ENCODE peak calls at places on chromosomes 7 and 10, in eight cellular contexts. One of them, this sample, is unnamed.

GRCh38 chr7:132419538-132419937 is 156.7 kb downstream of the PLXNA4 start:
- DNase-seq in IMR-90: no peak
- DNase-seq in tibial nerve: no peak
- DNase-seq in endothelial cell of umbilical vein: peak
- DNase-seq in adrenal gland: no peak
- DNase-seq in ovary: no peak
- DNase-seq in A549: no peak
- DNase-seq in gastrocnemius medialis: no peak
- DNase-seq in this sample: no peak

GRCh38 chr10:37301271-37301670 is 175.9 kb downstream of the ANKRD30A start:
- DNase-seq in IMR-90: no peak
- DNase-seq in tibial nerve: no peak
- DNase-seq in endothelial cell of umbilical vein: no peak
- DNase-seq in adrenal gland: no peak
- DNase-seq in ovary: no peak
- DNase-seq in A549: no peak
- DNase-seq in gastrocnemius medialis: no peak
- DNase-seq in this sample: no peak

GRCh38 chr7:1935176-1936005 is 265.3 kb downstream of the ELFN1 start:
- DNase-seq in IMR-90: no peak
- DNase-seq in tibial nerve: no peak
- DNase-seq in endothelial cell of umbilical vein: no peak
- DNase-seq in adrenal gland: no peak
- DNase-seq in ovary: no peak
- DNase-seq in A549: no peak
- DNase-seq in gastrocnemius medialis: no peak
- DNase-seq in this sample: no peak

GRCh38 chr10:10703390-10703789 is 314.3 kb upstream of the CELF2 start:
- DNase-seq in IMR-90: no peak
- DNase-seq in tibial nerve: no peak
- DNase-seq in endothelial cell of umbilical vein: no peak
- DNase-seq in adrenal gland: no peak
- DNase-seq in ovary: no peak
- DNase-seq in A549: no peak
- DNase-seq in gastrocnemius medialis: no peak
- DNase-seq in this sample: no peak

GRCh38 chr10:74039561-74040145 is 41.7 kb downstream of the VCL start:
- DNase-seq in IMR-90: peak
- DNase-seq in tibial nerve: no peak
- DNase-seq in endothelial cell of umbilical vein: peak
- DNase-seq in adrenal gland: no peak
- DNase-seq in ovary: no peak
- DNase-seq in A549: no peak
- DNase-seq in gastrocnemius medialis: peak
- DNase-seq in this sample: no peak

GRCh38 chr7:154577141-154577540 is 425.8 kb downstream of the PAXIP1 start:
- DNase-seq in IMR-90: no peak
- DNase-seq in tibial nerve: no peak
- DNase-seq in endothelial cell of umbilical vein: no peak
- DNase-seq in adrenal gland: no peak
- DNase-seq in ovary: no peak
- DNase-seq in A549: no peak
- DNase-seq in gastrocnemius medialis: no peak
- DNase-seq in this sample: no peak

GRCh38 chr10:44766601-44767000 is 144.5 kb upstream of the TMEM72 start:
- DNase-seq in IMR-90: no peak
- DNase-seq in tibial nerve: no peak
- DNase-seq in endothelial cell of umbilical vein: no peak
- DNase-seq in adrenal gland: no peak
- DNase-seq in ovary: no peak
- DNase-seq in A549: no peak
- DNase-seq in gastrocnemius medialis: no peak
- DNase-seq in this sample: no peak

GRCh38 chr7:47811632-47812380 is 136.5 kb downstream of the PKD1L1 start:
- DNase-seq in IMR-90: no peak
- DNase-seq in tibial nerve: no peak
- DNase-seq in endothelial cell of umbilical vein: no peak
- DNase-seq in adrenal gland: no peak
- DNase-seq in ovary: no peak
- DNase-seq in A549: no peak
- DNase-seq in gastrocnemius medialis: no peak
- DNase-seq in this sample: no peak

GRCh38 chr7:71131256-71131752 is 640 bp upstream of the GALNT17 start:
- DNase-seq in IMR-90: no peak
- DNase-seq in tibial nerve: peak
- DNase-seq in endothelial cell of umbilical vein: no peak
- DNase-seq in adrenal gland: peak
- DNase-seq in ovary: peak
- DNase-seq in A549: no peak
- DNase-seq in gastrocnemius medialis: no peak
- DNase-seq in this sample: peak

GRCh38 chr10:110355922-110356627 is 51.4 kb upstream of the SMNDC1 start:
- DNase-seq in IMR-90: no peak
- DNase-seq in tibial nerve: no peak
- DNase-seq in endothelial cell of umbilical vein: no peak
- DNase-seq in adrenal gland: no peak
- DNase-seq in ovary: no peak
- DNase-seq in A549: no peak
- DNase-seq in gastrocnemius medialis: no peak
- DNase-seq in this sample: no peak

GRCh38 chr10:36026081-36026480 is 384.0 kb upstream of the FZD8 start:
- DNase-seq in IMR-90: peak
- DNase-seq in tibial nerve: no peak
- DNase-seq in endothelial cell of umbilical vein: no peak
- DNase-seq in adrenal gland: no peak
- DNase-seq in ovary: no peak
- DNase-seq in A549: no peak
- DNase-seq in gastrocnemius medialis: no peak
- DNase-seq in this sample: no peak

GRCh38 chr10:72081772-72082590 is 6.4 kb downstream of the SPOCK2 start:
- DNase-seq in IMR-90: no peak
- DNase-seq in tibial nerve: no peak
- DNase-seq in endothelial cell of umbilical vein: no peak
- DNase-seq in adrenal gland: no peak
- DNase-seq in ovary: no peak
- DNase-seq in A549: peak
- DNase-seq in gastrocnemius medialis: no peak
- DNase-seq in this sample: no peak

GRCh38 chr10:36638461-36638860 is 486.9 kb upstream of the ANKRD30A start:
- DNase-seq in IMR-90: peak
- DNase-seq in tibial nerve: no peak
- DNase-seq in endothelial cell of umbilical vein: no peak
- DNase-seq in adrenal gland: no peak
- DNase-seq in ovary: no peak
- DNase-seq in A549: no peak
- DNase-seq in gastrocnemius medialis: no peak
- DNase-seq in this sample: no peak

GRCh38 chr10:50417486-50417905 is 166.2 kb upstream of the ASAH2 start:
- DNase-seq in IMR-90: peak
- DNase-seq in tibial nerve: no peak
- DNase-seq in endothelial cell of umbilical vein: peak
- DNase-seq in adrenal gland: no peak
- DNase-seq in ovary: no peak
- DNase-seq in A549: peak
- DNase-seq in gastrocnemius medialis: no peak
- DNase-seq in this sample: no peak

GRCh38 chr7:132680590-132680989 is 104.3 kb upstream of the PLXNA4 start:
- DNase-seq in IMR-90: no peak
- DNase-seq in tibial nerve: no peak
- DNase-seq in endothelial cell of umbilical vein: no peak
- DNase-seq in adrenal gland: no peak
- DNase-seq in ovary: no peak
- DNase-seq in A549: no peak
- DNase-seq in gastrocnemius medialis: no peak
- DNase-seq in this sample: no peak

GRCh38 chr7:89332026-89332425 is 536.5 kb upstream of the TEX47 start:
- DNase-seq in IMR-90: no peak
- DNase-seq in tibial nerve: no peak
- DNase-seq in endothelial cell of umbilical vein: no peak
- DNase-seq in adrenal gland: no peak
- DNase-seq in ovary: no peak
- DNase-seq in A549: no peak
- DNase-seq in gastrocnemius medialis: no peak
- DNase-seq in this sample: no peak

DNA sequence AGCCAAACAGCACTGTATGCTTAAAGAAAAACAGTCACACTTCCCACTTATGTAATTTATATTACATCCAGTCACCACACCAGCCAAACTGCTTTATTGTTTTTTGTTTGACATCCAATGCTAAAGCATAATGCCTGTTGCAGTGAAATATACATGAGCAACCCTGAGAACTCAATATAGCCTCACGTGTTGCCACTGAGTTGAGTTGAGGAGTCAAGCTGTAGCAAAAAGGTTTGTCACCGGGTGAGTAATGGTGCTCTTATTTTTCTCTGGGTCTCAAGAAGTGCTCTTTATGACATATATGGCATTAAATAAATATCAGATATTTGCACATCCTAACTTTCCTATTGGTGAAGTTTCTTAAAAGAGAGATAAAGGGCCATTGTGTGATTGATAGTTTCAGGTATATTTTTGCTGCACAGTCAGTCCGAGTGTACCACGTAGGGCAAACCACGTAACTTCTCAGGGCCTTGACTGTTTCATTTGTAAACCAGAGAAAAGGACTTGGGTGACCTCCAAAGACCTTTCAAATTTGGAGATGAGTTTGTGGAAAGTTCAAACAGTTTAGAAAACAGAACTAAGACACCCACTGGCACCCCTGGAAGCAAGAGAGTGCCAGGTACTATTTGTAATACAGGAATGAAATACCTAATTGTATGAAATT is 168.5 kb downstream of the CFTR start:
- DNase-seq in IMR-90: no peak
- DNase-seq in tibial nerve: no peak
- DNase-seq in endothelial cell of umbilical vein: no peak
- DNase-seq in adrenal gland: no peak
- DNase-seq in ovary: no peak
- DNase-seq in A549: no peak
- DNase-seq in gastrocnemius medialis: no peak
- DNase-seq in this sample: no peak
- TF ChIP-seq POLR2A in IMR-90: no peak
- TF ChIP-seq POLR2A in tibial nerve: no peak
- TF ChIP-seq POLR2A in endothelial cell of umbilical vein: no peak
- TF ChIP-seq POLR2A in adrenal gland: no peak
- TF ChIP-seq POLR2A in ovary: no peak
- TF ChIP-seq POLR2A in A549: no peak
- TF ChIP-seq POLR2A in gastrocnemius medialis: no peak
- TF ChIP-seq POLR2A in this sample: no peak

GRCh38 chr7:106423836-106424475 is 139.2 kb upstream of the NAMPT start:
- DNase-seq in IMR-90: no peak
- DNase-seq in tibial nerve: no peak
- DNase-seq in endothelial cell of umbilical vein: no peak
- DNase-seq in adrenal gland: no peak
- DNase-seq in ovary: peak
- DNase-seq in A549: no peak
- DNase-seq in gastrocnemius medialis: no peak
- DNase-seq in this sample: no peak
- H3K27ac ChIP-seq in IMR-90: peak
- H3K27ac ChIP-seq in tibial nerve: peak
- H3K27ac ChIP-seq in endothelial cell of umbilical vein: no peak
- H3K27ac ChIP-seq in adrenal gland: peak
- H3K27ac ChIP-seq in ovary: no peak
- H3K27ac ChIP-seq in A549: peak
- H3K27ac ChIP-seq in gastrocnemius medialis: no peak
- H3K27ac ChIP-seq in this sample: peak

DNA sequence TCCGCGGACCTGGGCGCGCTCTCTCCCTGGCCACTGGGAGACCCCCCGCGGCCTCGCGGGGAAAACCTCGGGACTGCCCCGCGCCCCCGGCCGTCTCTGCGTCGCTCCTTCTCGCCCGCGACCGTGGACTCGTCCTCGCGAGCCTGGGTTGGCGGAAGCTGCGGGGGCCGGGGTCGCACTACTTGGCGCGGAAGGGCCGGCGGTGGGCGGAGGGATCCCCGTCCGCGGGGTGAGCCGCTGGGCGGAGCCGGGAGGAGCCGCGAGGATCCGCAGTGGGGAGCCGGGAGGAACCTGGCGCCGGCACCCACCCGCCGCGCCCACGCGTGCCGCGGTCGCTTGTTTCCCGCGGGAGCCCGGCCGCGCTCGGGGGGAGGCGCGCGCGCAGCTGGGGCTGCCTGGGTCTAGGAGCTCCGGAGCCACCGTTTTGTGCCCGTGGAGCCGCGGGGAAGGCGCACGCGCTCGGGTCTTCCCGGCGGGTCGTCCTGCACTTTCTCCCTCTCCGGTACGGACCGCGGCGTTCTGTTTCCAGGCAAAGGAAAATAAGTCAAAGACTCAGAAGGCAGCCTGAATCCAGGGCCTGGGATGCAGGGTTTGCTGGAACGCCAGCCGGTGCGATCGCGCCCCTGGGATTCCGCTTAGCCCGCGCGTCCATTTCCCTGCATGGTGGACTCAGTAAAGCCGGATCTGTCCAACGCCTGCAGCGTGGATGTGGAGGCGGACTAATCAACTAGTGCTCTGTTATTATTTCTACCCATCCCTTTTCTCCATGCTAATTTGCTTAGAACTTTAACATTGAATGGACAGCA is 28.7 kb upstream of the KMT2C start:
- DNase-seq in IMR-90: peak
- DNase-seq in tibial nerve: peak
- DNase-seq in endothelial cell of umbilical vein: peak
- DNase-seq in adrenal gland: peak
- DNase-seq in ovary: peak
- DNase-seq in A549: peak
- DNase-seq in gastrocnemius medialis: peak
- DNase-seq in this sample: peak
- TF ChIP-seq POLR2A in IMR-90: no peak
- TF ChIP-seq POLR2A in tibial nerve: no peak
- TF ChIP-seq POLR2A in endothelial cell of umbilical vein: peak
- TF ChIP-seq POLR2A in adrenal gland: peak
- TF ChIP-seq POLR2A in ovary: peak
- TF ChIP-seq POLR2A in A549: peak
- TF ChIP-seq POLR2A in gastrocnemius medialis: peak
- TF ChIP-seq POLR2A in this sample: no peak

DNA sequence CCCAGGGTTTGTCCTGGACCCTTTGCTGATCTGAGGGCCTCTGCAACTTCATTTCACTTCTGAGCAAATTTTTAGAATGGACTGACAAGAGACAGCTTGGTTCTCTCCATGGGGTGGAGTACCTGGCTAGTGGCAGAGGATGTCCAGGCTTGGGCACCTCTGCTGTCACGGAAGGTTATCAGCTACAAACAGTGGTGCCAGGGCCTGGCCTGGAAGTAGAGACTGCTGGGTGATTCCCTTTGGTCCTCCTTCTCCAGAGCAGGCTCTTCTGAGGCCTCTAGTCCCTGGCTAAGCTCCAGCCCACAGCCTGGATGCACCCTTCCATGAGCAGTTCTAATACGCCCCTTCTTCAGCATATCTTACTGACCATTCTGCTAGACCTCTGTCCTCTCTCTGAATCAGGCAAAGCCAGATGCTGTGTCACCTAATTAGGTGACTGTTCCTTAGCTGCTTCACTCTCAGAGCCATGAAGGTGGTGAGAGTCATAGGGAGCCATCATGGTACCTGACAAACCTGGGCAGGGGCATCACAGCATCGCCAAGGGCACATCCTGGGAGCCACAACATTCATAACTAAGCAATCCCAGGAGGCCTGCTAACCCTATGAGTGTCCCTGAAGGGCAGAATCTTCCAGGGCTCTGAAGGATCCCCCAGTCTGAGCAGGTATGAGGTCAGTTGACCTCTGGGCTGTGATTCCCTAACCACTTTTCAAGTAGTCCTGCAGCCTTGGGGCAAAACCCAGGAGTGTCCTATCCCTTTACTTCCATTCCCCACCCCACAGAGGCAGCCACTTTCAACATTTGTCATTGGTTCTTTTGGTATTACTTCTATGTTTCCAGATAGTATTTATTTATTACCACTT is 4.0 kb downstream of the ARHGAP22 start:
- DNase-seq in IMR-90: no peak
- DNase-seq in tibial nerve: no peak
- DNase-seq in endothelial cell of umbilical vein: no peak
- DNase-seq in adrenal gland: no peak
- DNase-seq in ovary: no peak
- DNase-seq in A549: no peak
- DNase-seq in gastrocnemius medialis: no peak
- DNase-seq in this sample: no peak
- H3K27ac ChIP-seq in IMR-90: no peak
- H3K27ac ChIP-seq in tibial nerve: no peak
- H3K27ac ChIP-seq in endothelial cell of umbilical vein: no peak
- H3K27ac ChIP-seq in adrenal gland: no peak
- H3K27ac ChIP-seq in ovary: no peak
- H3K27ac ChIP-seq in A549: no peak
- H3K27ac ChIP-seq in gastrocnemius medialis: no peak
- H3K27ac ChIP-seq in this sample: no peak

This sample was measured in heart left ventricle.